ENCODE peak calls at places on chromosomes 6 and 20, in four cellular contexts. D is B cell, V is AG09319, K is nephron progenitor cell. T is an unnamed sample.

GRCh38 chr6:119205911-119206617 is 127.6 kb upstream of the FAM184A start:
- DNase-seq in V (no peak), D (peak), K (no peak), T (no peak)

GRCh38 chr6:65638047-65638831 is 68.8 kb downstream of the EYS start:
- DNase-seq in K (peak), D (no peak), V (no peak), T (no peak)

GRCh38 chr6:63348836-63349235 is 29.1 kb upstream of the LGSN start:
- DNase-seq in K (no peak), D (no peak), V (no peak), T (no peak)

GRCh38 chr6:136035378-136036070 is 184.0 kb downstream of the PDE7B start:
- DNase-seq in K (no peak), D (no peak), V (no peak), T (no peak)

GRCh38 chr6:79713701-79714322 is 82.7 kb downstream of the SH3BGRL2 start:
- DNase-seq in V (no peak), K (peak), D (peak), T (peak)

GRCh38 chr6:91340998-91341397 is 754.1 kb upstream of the MAP3K7 start:
- DNase-seq in V (no peak), K (no peak), D (no peak), T (no peak)

GRCh38 chr6:146408583-146408982 is 135.1 kb upstream of the RAB32 start:
- DNase-seq in K (no peak), V (no peak), D (no peak), T (no peak)

GRCh38 chr6:90136176-90136575 is 160.5 kb downstream of the BACH2 start:
- DNase-seq in K (no peak), D (no peak), V (no peak), T (no peak)

GRCh38 chr6:71405416-71405815 is 116.8 kb downstream of the OGFRL1 start:
- DNase-seq in K (no peak), V (no peak), D (no peak), T (no peak)

GRCh38 chr6:215335-216034 is 76.8 kb upstream of the DUSP22 start:
- DNase-seq in K (no peak), D (no peak), V (no peak), T (no peak)

GRCh38 chr20:23971320-23971719 is 17.3 kb downstream of the GGTLC1 start:
- DNase-seq in V (no peak), K (no peak), D (no peak), T (no peak)

GRCh38 chr20:46558511-46558959 is 8.1 kb upstream of the OCSTAMP start:
- DNase-seq in K (no peak), D (no peak), V (peak), T (peak)

GRCh38 chr6:134074151-134074712 is 21.8 kb upstream of the SLC2A12 start:
- DNase-seq in V (no peak), K (peak), D (no peak), T (no peak)

GRCh38 chr6:15392182-15392581 is 146.3 kb downstream of the JARID2 start:
- DNase-seq in V (no peak), D (no peak), K (no peak), T (no peak)

GRCh38 chr20:11776687-11777086 is 141.0 kb upstream of the BTBD3 start:
- DNase-seq in K (no peak), V (no peak), D (no peak), T (no peak)

GRCh38 chr6:17289491-17290106 is 8.4 kb downstream of the RBM24 start:
- DNase-seq in D (no peak), K (no peak), V (no peak), T (no peak)

GRCh38 chr6:513961-514360 is 122.4 kb downstream of the IRF4 start:
- DNase-seq in K (no peak), D (no peak), V (no peak), T (no peak)

GRCh38 chr20:53655909-53656652 is 62.4 kb upstream of the ZNF217 start:
- DNase-seq in D (no peak), V (no peak), K (no peak), T (no peak)

GRCh38 chr6:10763006-10763405 is 15.4 kb downstream of the TMEM14B start:
- DNase-seq in D (no peak), K (no peak), V (no peak), T (no peak)

GRCh38 chr6:391559-392440 is at the start of gene IRF4:
- DNase-seq in V (no peak), K (peak), D (peak), T (no peak)

GRCh38 chr6:4589295-4589694 is 186.9 kb upstream of the CDYL start:
- DNase-seq in K (no peak), D (no peak), V (no peak), T (no peak)

GRCh38 chr6:52363222-52363867 is 1.4 kb downstream of the PAQR8 start:
- DNase-seq in K (no peak), D (no peak), V (no peak), T (no peak)

GRCh38 chr6:5214570-5215052 is 46.1 kb downstream of the LYRM4 start:
- DNase-seq in D (peak), K (peak), V (no peak), T (no peak)

GRCh38 chr6:33885121-33886057 is 81.6 kb upstream of the MLN start:
- DNase-seq in V (no peak), K (no peak), D (no peak), T (no peak)

GRCh38 chr20:56974499-56975250 is 291.8 kb downstream of the BMP7 start:
- DNase-seq in K (peak), V (peak), D (no peak), T (peak)

GRCh38 chr6:135871878-135872277 is 20.4 kb downstream of the PDE7B start:
- DNase-seq in V (no peak), D (no peak), K (no peak), T (no peak)

GRCh38 chr20:37291724-37292126 is 2.3 kb downstream of the MANBAL start:
- DNase-seq in D (no peak), K (no peak), V (no peak), T (no peak)

GRCh38 chr6:34152806-34153565 is 7.1 kb upstream of the GRM4 start:
- DNase-seq in D (no peak), V (no peak), K (no peak), T (no peak)

GRCh38 chr6:132763269-132763668 is 5.6 kb upstream of the VNN2 start:
- DNase-seq in D (peak), V (no peak), K (no peak), T (no peak)

GRCh38 chr20:35742741-35743523 is 872 bp upstream of the RBM39 start:
- DNase-seq in V (no peak), D (peak), K (no peak), T (no peak)

T was measured in amniotic stem cell.